ENCODE peak calls at places on chromosomes 5 and 9, in seven cellular contexts. P is left ventricle myocardium inferior; I is endothelial cell of umbilical vein; O is heart left ventricle; D is CD4-positive, CD25-positive, alpha-beta regulatory T cell; L is CD8-positive, alpha-beta T cell; J is aorta. V is an unnamed sample.

GRCh38 chr5:10123254-10123989 is 126.3 kb downstream of the ATPSCKMT start:
- DNase-seq in P (no peak), I (no peak), O (no peak), D (no peak), L (no peak), J (no peak), V (no peak)

GRCh38 chr5:59034498-59035186 is 451.8 kb downstream of the RAB3C start:
- DNase-seq in P (no peak), I (peak), O (no peak), D (peak), L (no peak), J (no peak), V (no peak)

GRCh38 chr9:15834541-15834940 is 281.7 kb downstream of the CCDC171 start:
- DNase-seq in P (no peak), I (no peak), O (no peak), D (no peak), L (no peak), J (no peak), V (no peak)

GRCh38 chr5:149372041-149372805 is 6.9 kb downstream of the IL17B start:
- DNase-seq in P (no peak), I (no peak), O (no peak), D (no peak), L (no peak), J (no peak), V (no peak)

GRCh38 chr9:92607088-92607487 is 62.8 kb downstream of the IPPK start:
- DNase-seq in P (no peak), I (peak), O (no peak), D (no peak), L (no peak), J (no peak), V (no peak)

GRCh38 chr9:74285075-74285474 is 212.1 kb upstream of the RORB start:
- DNase-seq in P (no peak), I (no peak), O (no peak), D (no peak), L (no peak), J (no peak), V (no peak)

GRCh38 chr9:14132798-14133197 is 181.1 kb downstream of the NFIB start:
- DNase-seq in P (no peak), I (no peak), O (no peak), D (no peak), L (no peak), J (no peak), V (no peak)

GRCh38 chr5:39080597-39081204 is 6.5 kb upstream of the RICTOR start:
- DNase-seq in P (no peak), I (peak), O (no peak), D (no peak), L (no peak), J (peak), V (no peak)

GRCh38 chr9:63859475-63860215 is 1425.4 kb downstream of the FOXD4L5 start:
- DNase-seq in P (peak), I (no peak), O (peak), D (no peak), L (no peak), J (peak), V (peak)

GRCh38 chr5:76082790-76083554 is at the start of gene SV2C:
- DNase-seq in P (no peak), I (no peak), O (peak), D (no peak), L (no peak), J (no peak), V (no peak)

GRCh38 chr9:26216702-26217101 is 538.5 kb upstream of the TUSC1 start:
- DNase-seq in P (no peak), I (no peak), O (no peak), D (no peak), L (no peak), J (no peak), V (no peak)

GRCh38 chr5:140549237-140550144 is 2.0 kb downstream of the EIF4EBP3 start:
- DNase-seq in P (no peak), I (peak), O (no peak), D (no peak), L (no peak), J (peak), V (peak)

GRCh38 chr5:58629190-58630159 is 46.6 kb downstream of the RAB3C start:
- DNase-seq in P (no peak), I (peak), O (no peak), D (no peak), L (no peak), J (no peak), V (no peak)

GRCh38 chr9:136242248-136242647 is 3.4 kb downstream of the QSOX2 start:
- DNase-seq in P (no peak), I (no peak), O (no peak), D (no peak), L (no peak), J (no peak), V (no peak)

GRCh38 chr5:72302171-72302570 is 17.9 kb downstream of the MRPS27 start:
- DNase-seq in P (no peak), I (no peak), O (no peak), D (no peak), L (no peak), J (no peak), V (no peak)

GRCh38 chr9:117249799-117250198 is 165.1 kb downstream of the ASTN2 start:
- DNase-seq in P (no peak), I (no peak), O (no peak), D (no peak), L (no peak), J (no peak), V (no peak)

GRCh38 chr5:162683280-162683679 is 615.7 kb downstream of the GABRG2 start:
- DNase-seq in P (no peak), I (no peak), O (no peak), D (no peak), L (no peak), J (no peak), V (no peak)

GRCh38 chr9:74858753-74859414 is 28.8 kb downstream of the TRPM6 start:
- DNase-seq in P (no peak), I (no peak), O (no peak), D (no peak), L (no peak), J (no peak), V (no peak)

GRCh38 chr9:29126783-29127182 is 1553.5 kb upstream of the C9orf72 start:
- DNase-seq in P (no peak), I (no peak), O (no peak), D (no peak), L (no peak), J (no peak), V (no peak)

GRCh38 chr9:73149371-73150067 is 2.1 kb upstream of the ANXA1 start:
- DNase-seq in P (no peak), I (peak), O (no peak), D (no peak), L (no peak), J (no peak), V (no peak)

GRCh38 chr5:107853696-107854095 is 183.0 kb upstream of the EFNA5 start:
- DNase-seq in P (no peak), I (no peak), O (no peak), D (no peak), L (no peak), J (no peak), V (no peak)

GRCh38 chr5:59522201-59522831 is 371.2 kb downstream of the PDE4D start:
- DNase-seq in P (no peak), I (no peak), O (no peak), D (no peak), L (no peak), J (no peak), V (no peak)

GRCh38 chr5:93874080-93874479 is 132.7 kb upstream of the POU5F2 start:
- DNase-seq in P (no peak), I (peak), O (no peak), D (no peak), L (no peak), J (no peak), V (no peak)

GRCh38 chr9:129946596-129946995 is 96.4 kb downstream of the FNBP1 start:
- DNase-seq in P (no peak), I (no peak), O (no peak), D (no peak), L (no peak), J (no peak), V (no peak)

GRCh38 chr5:10513501-10514442 is 50.1 kb upstream of the ANKRD33B start:
- DNase-seq in P (no peak), I (peak), O (no peak), D (no peak), L (no peak), J (peak), V (no peak)

GRCh38 chr5:35626108-35626507 is 8.4 kb downstream of the SPEF2 start:
- DNase-seq in P (no peak), I (no peak), O (no peak), D (no peak), L (no peak), J (no peak), V (no peak)

GRCh38 chr5:168088415-168089165 is 202.9 kb upstream of the WWC1 start:
- DNase-seq in P (no peak), I (no peak), O (no peak), D (no peak), L (no peak), J (no peak), V (no peak)

GRCh38 chr9:32487981-32488380 is 38.0 kb downstream of the RIGI start:
- DNase-seq in P (no peak), I (no peak), O (no peak), D (no peak), L (no peak), J (no peak), V (no peak)

DNA sequence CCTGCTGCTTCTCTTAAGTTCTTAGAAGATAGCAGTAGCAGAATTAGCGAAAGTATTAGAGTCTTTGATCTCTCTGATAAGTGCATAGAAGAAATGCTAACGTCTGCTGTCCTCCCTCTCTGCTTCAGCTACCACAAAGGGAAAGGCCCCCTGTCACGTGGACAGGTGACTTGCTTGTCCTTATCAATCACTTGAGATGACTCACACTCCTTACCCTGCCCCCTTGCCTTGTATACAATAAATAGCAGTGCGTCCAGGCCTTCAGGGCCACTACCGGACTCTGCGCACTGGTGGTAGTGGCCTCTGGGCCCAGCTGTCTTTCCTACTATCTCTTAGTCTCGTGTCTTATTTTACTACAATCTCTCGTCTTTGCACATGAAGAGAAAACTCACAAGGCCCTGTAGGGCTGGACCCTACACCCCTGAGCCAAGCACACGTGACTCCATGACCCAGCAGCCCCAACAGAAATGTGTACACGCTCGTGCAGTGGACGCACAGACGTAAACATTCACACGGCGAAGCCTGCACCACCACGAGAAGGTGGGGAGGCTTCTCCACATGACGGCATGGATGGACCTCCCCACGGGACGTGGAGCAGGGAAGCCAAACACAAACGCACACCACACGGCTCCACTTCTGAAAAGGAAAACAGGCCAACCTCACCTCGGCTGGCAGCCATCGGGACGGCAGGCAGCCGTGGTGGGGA is 38.3 kb downstream of the PNPLA7 start:
- DNase-seq in P (no peak), I (no peak), O (no peak), D (no peak), L (no peak), J (no peak), V (no peak)
- H3K27ac ChIP-seq in P (no peak), I (no peak), O (no peak), D (no peak), L (no peak), J (no peak), V (no peak)

GRCh38 chr9:122346478-122347347 is 24.1 kb upstream of the PTGS1 start:
- DNase-seq in P (peak), I (peak), O (peak), D (no peak), L (no peak), J (peak), V (peak)
- H3K4me3 ChIP-seq in P (peak), I (peak), O (peak), D (no peak), L (peak), J (peak), V (peak)

GRCh38 chr5:132387649-132388117 is 18.2 kb downstream of the SLC22A5 start:
- DNase-seq in P (peak), I (peak), O (no peak), D (no peak), L (no peak), J (peak), V (peak)

GRCh38 chr5:132389051-132389331 is 19.5 kb downstream of the SLC22A5 start:
- DNase-seq in P (no peak), I (no peak), O (no peak), D (no peak), L (no peak), J (no peak), V (no peak)

GRCh38 chr5:132385321-132386105 is 16.0 kb downstream of the SLC22A5 start:
- DNase-seq in P (no peak), I (peak), O (no peak), D (peak), L (peak), J (peak), V (peak)

GRCh38 chr5:132388244-132389050 is 18.9 kb downstream of the SLC22A5 start:
- DNase-seq in P (no peak), I (peak), O (no peak), D (no peak), L (no peak), J (peak), V (no peak)

GRCh38 chr5:132386644-132387286 is 17.3 kb downstream of the SLC22A5 start:
- DNase-seq in P (peak), I (peak), O (peak), D (peak), L (peak), J (peak), V (peak)
- H3K27ac ChIP-seq in P (peak), I (peak), O (peak), D (no peak), L (no peak), J (peak), V (peak)

GRCh38 chr9:131330814-131331600 is 41.5 kb downstream of the PLPP7 start:
- DNase-seq in P (peak), I (peak), O (no peak), D (no peak), L (no peak), J (no peak), V (peak)
- H3K4me3 ChIP-seq in P (no peak), I (no peak), O (no peak), D (no peak), L (no peak), J (no peak), V (no peak)

GRCh38 chr5:100898504-100899346 is 4.4 kb downstream of the ST8SIA4 start:
- DNase-seq in P (no peak), I (no peak), O (no peak), D (no peak), L (no peak), J (no peak), V (no peak)

GRCh38 chr5:100901851-100902341 is 1.2 kb downstream of the ST8SIA4 start:
- DNase-seq in P (no peak), I (peak), O (no peak), D (peak), L (peak), J (peak), V (no peak)

GRCh38 chr5:100900796-100901731 is 2.0 kb downstream of the ST8SIA4 start:
- DNase-seq in P (peak), I (peak), O (peak), D (peak), L (peak), J (peak), V (peak)

GRCh38 chr5:100900142-100900795 is 2.8 kb downstream of the ST8SIA4 start:
- DNase-seq in P (peak), I (peak), O (peak), D (no peak), L (peak), J (peak), V (peak)

DNA sequence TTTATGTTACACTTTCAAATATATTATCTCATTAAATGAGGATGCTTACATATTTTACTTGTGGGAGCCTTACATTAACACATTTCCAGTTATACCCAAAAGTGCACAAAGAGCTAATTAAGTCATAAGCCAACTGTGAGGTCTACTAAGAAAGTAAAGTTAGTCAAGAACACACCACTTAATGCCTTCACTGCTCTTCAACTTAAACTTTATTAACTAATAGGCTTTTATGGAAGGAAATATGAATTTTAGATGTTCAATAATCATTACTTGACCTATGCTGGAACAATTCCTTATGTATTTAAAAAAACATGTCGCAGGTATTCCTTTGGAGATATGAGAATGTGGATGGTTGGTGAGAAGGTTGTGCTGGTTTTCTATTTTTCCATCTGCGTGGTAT is 3.4 kb downstream of the ST8SIA4 start:
- DNase-seq in P (no peak), I (no peak), O (no peak), D (no peak), L (no peak), J (no peak), V (no peak)
- H3K27ac ChIP-seq in P (peak), I (peak), O (peak), D (peak), L (peak), J (no peak), V (peak)

V was measured in psoas muscle.